ENCODE peak calls at places on chromosome 3, in five cellular contexts. C is fibroblast of lung, K is suprapubic skin, R is H9, U is IMR-90. O is an unnamed sample.

GRCh38 chr3:189490337-189490736 is 140.9 kb upstream of the TP63 start:
- DNase-seq in C (no peak), K (no peak), R (no peak), U (no peak), O (peak)

GRCh38 chr3:136916200-136916599 is 41.6 kb upstream of the IL20RB start:
- DNase-seq in C (no peak), K (no peak), R (no peak), U (no peak), O (peak)

GRCh38 chr3:126024049-126024854 is 55.3 kb downstream of the ROPN1B start:
- DNase-seq in C (no peak), K (no peak), R (peak), U (no peak), O (no peak)

GRCh38 chr3:181722156-181722555 is 10.4 kb downstream of the SOX2 start:
- DNase-seq in C (no peak), K (no peak), R (no peak), U (no peak), O (no peak)

GRCh38 chr3:69425249-69425648 is 39.4 kb upstream of the FRMD4B start:
- DNase-seq in C (peak), K (no peak), R (peak), U (peak), O (no peak)

GRCh38 chr3:193845144-193845543 is 252.1 kb downstream of the OPA1 start:
- DNase-seq in C (no peak), K (no peak), R (no peak), U (no peak), O (no peak)

GRCh38 chr3:152771120-152771519 is 63.8 kb upstream of the P2RY1 start:
- DNase-seq in C (no peak), K (no peak), R (no peak), U (no peak), O (no peak)

GRCh38 chr3:106514431-106514830 is 645.6 kb upstream of the CBLB start:
- DNase-seq in C (no peak), K (no peak), R (no peak), U (no peak), O (no peak)

GRCh38 chr3:143536817-143537535 is 311.3 kb downstream of the SLC9A9 start:
- DNase-seq in C (peak), K (no peak), R (no peak), U (peak), O (no peak)

GRCh38 chr3:25854635-25855034 is 64.7 kb downstream of the OXSM start:
- DNase-seq in C (peak), K (no peak), R (no peak), U (peak), O (no peak)

GRCh38 chr3:177905895-177906511 is 630.2 kb upstream of the KCNMB2 start:
- DNase-seq in C (peak), K (no peak), R (no peak), U (peak), O (peak)

GRCh38 chr3:132083583-132084372 is 49.0 kb upstream of the CPNE4 start:
- DNase-seq in C (peak), K (no peak), R (peak), U (no peak), O (peak)

GRCh38 chr3:39972508-39972907 is 163.1 kb downstream of the MYRIP start:
- DNase-seq in C (no peak), K (no peak), R (no peak), U (no peak), O (no peak)

GRCh38 chr3:64792458-64792857 is 104.7 kb upstream of the ADAMTS9 start:
- DNase-seq in C (no peak), K (no peak), R (no peak), U (no peak), O (no peak)

GRCh38 chr3:12288466-12289129 is at the start of gene PPARG:
- DNase-seq in C (peak), K (no peak), R (peak), U (no peak), O (no peak)

GRCh38 chr3:143712522-143712921 is 135.7 kb downstream of the SLC9A9 start:
- DNase-seq in C (no peak), K (no peak), R (no peak), U (no peak), O (no peak)

GRCh38 chr3:189143321-189143720 is 28.4 kb upstream of the TPRG1 start:
- DNase-seq in C (no peak), K (no peak), R (no peak), U (peak), O (no peak)

GRCh38 chr3:52752045-52752660 is 18.6 kb downstream of the NEK4 start:
- DNase-seq in C (peak), K (no peak), R (no peak), U (peak), O (no peak)

GRCh38 chr3:159763466-159764210 is 225.0 kb upstream of the IL12A start:
- DNase-seq in C (peak), K (no peak), R (peak), U (peak), O (peak)

GRCh38 chr3:17740703-17741102 is 1.7 kb downstream of the TBC1D5 start:
- DNase-seq in C (peak), K (no peak), R (no peak), U (peak), O (peak)

DNA sequence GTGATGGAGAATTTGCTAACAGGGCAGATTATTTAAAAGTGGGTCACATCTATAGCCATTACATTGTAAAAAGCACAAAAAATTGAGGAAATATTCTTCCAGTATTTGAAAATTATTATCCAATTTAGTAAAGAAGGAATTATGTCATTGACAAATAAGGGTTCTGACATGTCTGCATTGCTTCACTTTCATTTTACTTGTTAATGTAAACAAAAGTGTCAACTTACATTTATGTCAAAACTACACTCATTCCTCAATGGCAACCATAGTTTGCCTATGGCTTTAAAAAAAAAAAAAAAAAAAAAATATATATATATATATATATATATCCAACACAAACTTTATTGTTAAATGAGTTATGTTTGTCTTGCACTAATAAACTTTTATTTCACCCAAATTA is 3.4 kb upstream of the PARP14 start:
- DNase-seq in C (peak), K (no peak), R (no peak), U (no peak), O (no peak)
- H3K27ac ChIP-seq in C (no peak), K (no peak), R (no peak), U (no peak), O (no peak)

GRCh38 chr3:9947025-9947995 is 4.9 kb downstream of the PRRT3 start:
- DNase-seq in C (peak), K (peak), R (peak), U (peak), O (peak)
- TF ChIP-seq CTCF in C (peak), K (peak), R (peak), U (peak), O (peak)

GRCh38 chr3:51686056-51686455 is 15.0 kb downstream of the TEX264 start:
- DNase-seq in C (no peak), K (no peak), R (no peak), U (no peak), O (no peak)
- H3K27ac ChIP-seq in C (no peak), K (peak), R (no peak), U (no peak), O (peak)

GRCh38 chr3:104635872-104636580 is 730.7 kb upstream of the ALCAM start:
- DNase-seq in C (no peak), K (no peak), R (peak), U (no peak), O (no peak)
- TF ChIP-seq CTCF in C (no peak), K (no peak), R (peak), U (no peak), O (no peak)